ENCODE peak calls at places on chromosomes 7 and 10, in nine cellular contexts. One of them, this sample, is unnamed.

GRCh38 chr10:53434413-53434812 is 661.8 kb upstream of the MBL2 start:
- DNase-seq in NCI-H510A treated with DMSO at 0.1 percent for 48 hours: no peak
- DNase-seq in fibroblast of the aortic adventitia: no peak
- DNase-seq in stimulated activated CD4-positive, alpha-beta T cell treated with anti-CD3 and anti-CD28 coated beads, Interleukin-2, amount 100 ng/mL, for 24 hours: no peak
- DNase-seq in EL: no peak
- DNase-seq in cardiac muscle cell: no peak
- DNase-seq in Caco-2: no peak
- DNase-seq in activated CD4-positive, alpha-beta T cell treated with anti-CD3 and anti-CD28 coated beads for 48 hours: no peak
- DNase-seq in H4: no peak
- DNase-seq in this sample: no peak

GRCh38 chr7:11760372-11760771 is 71.6 kb downstream of the THSD7A start:
- DNase-seq in NCI-H510A treated with DMSO at 0.1 percent for 48 hours: peak
- DNase-seq in fibroblast of the aortic adventitia: no peak
- DNase-seq in stimulated activated CD4-positive, alpha-beta T cell treated with anti-CD3 and anti-CD28 coated beads, Interleukin-2, amount 100 ng/mL, for 24 hours: no peak
- DNase-seq in EL: no peak
- DNase-seq in cardiac muscle cell: peak
- DNase-seq in Caco-2: no peak
- DNase-seq in activated CD4-positive, alpha-beta T cell treated with anti-CD3 and anti-CD28 coated beads for 48 hours: no peak
- DNase-seq in H4: peak
- DNase-seq in this sample: peak

GRCh38 chr10:16105082-16105481 is 244.8 kb upstream of the MINDY3 start:
- DNase-seq in NCI-H510A treated with DMSO at 0.1 percent for 48 hours: no peak
- DNase-seq in fibroblast of the aortic adventitia: no peak
- DNase-seq in stimulated activated CD4-positive, alpha-beta T cell treated with anti-CD3 and anti-CD28 coated beads, Interleukin-2, amount 100 ng/mL, for 24 hours: no peak
- DNase-seq in EL: no peak
- DNase-seq in cardiac muscle cell: peak
- DNase-seq in Caco-2: no peak
- DNase-seq in activated CD4-positive, alpha-beta T cell treated with anti-CD3 and anti-CD28 coated beads for 48 hours: no peak
- DNase-seq in H4: no peak
- DNase-seq in this sample: no peak

GRCh38 chr10:76248781-76249180 is 817.4 kb downstream of the LRMDA start:
- DNase-seq in NCI-H510A treated with DMSO at 0.1 percent for 48 hours: no peak
- DNase-seq in fibroblast of the aortic adventitia: peak
- DNase-seq in stimulated activated CD4-positive, alpha-beta T cell treated with anti-CD3 and anti-CD28 coated beads, Interleukin-2, amount 100 ng/mL, for 24 hours: no peak
- DNase-seq in EL: no peak
- DNase-seq in cardiac muscle cell: peak
- DNase-seq in Caco-2: no peak
- DNase-seq in activated CD4-positive, alpha-beta T cell treated with anti-CD3 and anti-CD28 coated beads for 48 hours: no peak
- DNase-seq in H4: no peak
- DNase-seq in this sample: no peak

GRCh38 chr10:15208221-15208620 is 39.7 kb upstream of the NMT2 start:
- DNase-seq in NCI-H510A treated with DMSO at 0.1 percent for 48 hours: no peak
- DNase-seq in fibroblast of the aortic adventitia: no peak
- DNase-seq in stimulated activated CD4-positive, alpha-beta T cell treated with anti-CD3 and anti-CD28 coated beads, Interleukin-2, amount 100 ng/mL, for 24 hours: no peak
- DNase-seq in EL: no peak
- DNase-seq in cardiac muscle cell: no peak
- DNase-seq in Caco-2: no peak
- DNase-seq in activated CD4-positive, alpha-beta T cell treated with anti-CD3 and anti-CD28 coated beads for 48 hours: no peak
- DNase-seq in H4: no peak
- DNase-seq in this sample: no peak

GRCh38 chr10:5478694-5479305 is 20.6 kb downstream of the CALML5 start:
- DNase-seq in NCI-H510A treated with DMSO at 0.1 percent for 48 hours: no peak
- DNase-seq in fibroblast of the aortic adventitia: no peak
- DNase-seq in stimulated activated CD4-positive, alpha-beta T cell treated with anti-CD3 and anti-CD28 coated beads, Interleukin-2, amount 100 ng/mL, for 24 hours: no peak
- DNase-seq in EL: no peak
- DNase-seq in cardiac muscle cell: no peak
- DNase-seq in Caco-2: no peak
- DNase-seq in activated CD4-positive, alpha-beta T cell treated with anti-CD3 and anti-CD28 coated beads for 48 hours: no peak
- DNase-seq in H4: no peak
- DNase-seq in this sample: no peak

GRCh38 chr10:13859979-13860619 is 273.3 kb downstream of the PRPF18 start:
- DNase-seq in NCI-H510A treated with DMSO at 0.1 percent for 48 hours: no peak
- DNase-seq in fibroblast of the aortic adventitia: peak
- DNase-seq in stimulated activated CD4-positive, alpha-beta T cell treated with anti-CD3 and anti-CD28 coated beads, Interleukin-2, amount 100 ng/mL, for 24 hours: no peak
- DNase-seq in EL: peak
- DNase-seq in cardiac muscle cell: peak
- DNase-seq in Caco-2: no peak
- DNase-seq in activated CD4-positive, alpha-beta T cell treated with anti-CD3 and anti-CD28 coated beads for 48 hours: no peak
- DNase-seq in H4: no peak
- DNase-seq in this sample: peak

GRCh38 chr10:71525102-71525501 is 128.4 kb downstream of the CDH23 start:
- DNase-seq in NCI-H510A treated with DMSO at 0.1 percent for 48 hours: no peak
- DNase-seq in fibroblast of the aortic adventitia: no peak
- DNase-seq in stimulated activated CD4-positive, alpha-beta T cell treated with anti-CD3 and anti-CD28 coated beads, Interleukin-2, amount 100 ng/mL, for 24 hours: no peak
- DNase-seq in EL: no peak
- DNase-seq in cardiac muscle cell: no peak
- DNase-seq in Caco-2: no peak
- DNase-seq in activated CD4-positive, alpha-beta T cell treated with anti-CD3 and anti-CD28 coated beads for 48 hours: no peak
- DNase-seq in H4: no peak
- DNase-seq in this sample: no peak

GRCh38 chr10:110268442-110268841 is 36.3 kb downstream of the SMNDC1 start:
- DNase-seq in NCI-H510A treated with DMSO at 0.1 percent for 48 hours: no peak
- DNase-seq in fibroblast of the aortic adventitia: peak
- DNase-seq in stimulated activated CD4-positive, alpha-beta T cell treated with anti-CD3 and anti-CD28 coated beads, Interleukin-2, amount 100 ng/mL, for 24 hours: no peak
- DNase-seq in EL: no peak
- DNase-seq in cardiac muscle cell: peak
- DNase-seq in Caco-2: no peak
- DNase-seq in activated CD4-positive, alpha-beta T cell treated with anti-CD3 and anti-CD28 coated beads for 48 hours: no peak
- DNase-seq in H4: no peak
- DNase-seq in this sample: no peak

GRCh38 chr10:4669585-4669984 is 156.4 kb upstream of the AKR1E2 start:
- DNase-seq in NCI-H510A treated with DMSO at 0.1 percent for 48 hours: no peak
- DNase-seq in fibroblast of the aortic adventitia: no peak
- DNase-seq in stimulated activated CD4-positive, alpha-beta T cell treated with anti-CD3 and anti-CD28 coated beads, Interleukin-2, amount 100 ng/mL, for 24 hours: no peak
- DNase-seq in EL: no peak
- DNase-seq in cardiac muscle cell: no peak
- DNase-seq in Caco-2: no peak
- DNase-seq in activated CD4-positive, alpha-beta T cell treated with anti-CD3 and anti-CD28 coated beads for 48 hours: no peak
- DNase-seq in H4: no peak
- DNase-seq in this sample: no peak

This sample was measured in foreskin fibroblast.